ENCODE peak calls at places on chromosomes 16 and 17, in four cellular contexts. S is substantia nigra, J is stomach, R is neuronal stem cell. L is an unnamed sample.

GRCh38 chr17:43701318-43701743 is 39.6 kb upstream of the MEOX1 start:
- DNase-seq in S (no peak), J (no peak), R (no peak), L (no peak)

GRCh38 chr17:81400154-81400938 is 5.1 kb downstream of the BAHCC1 start:
- DNase-seq in S (peak; percentile 59), J (peak; percentile 56), R (peak; percentile 86), L (no peak)

GRCh38 chr17:72719206-72719581 is 373.3 kb downstream of the SLC39A11 start:
- DNase-seq in S (no peak), J (no peak), R (no peak), L (no peak)

GRCh38 chr16:31696968-31697743 is 169.5 kb downstream of the AHSP start:
- DNase-seq in S (no peak), J (no peak), R (no peak), L (no peak)

GRCh38 chr16:63697736-63698135 is 1424.1 kb downstream of the CDH11 start:
- DNase-seq in S (no peak), J (no peak), R (no peak), L (no peak)

GRCh38 chr17:50066995-50067394 is 11.1 kb downstream of the ITGA3 start:
- DNase-seq in S (no peak), J (no peak), R (no peak), L (no peak)

GRCh38 chr16:84726670-84727467 is 27.1 kb downstream of the USP10 start:
- DNase-seq in S (no peak), J (no peak), R (no peak), L (no peak)

GRCh38 chr17:42519546-42520444 is 16.2 kb upstream of the NAGLU start:
- DNase-seq in S (peak; percentile 84), J (peak; percentile 77), R (peak; percentile 72), L (no peak)

GRCh38 chr16:149024-149675 is 3.3 kb upstream of the HBZ start:
- DNase-seq in S (no peak), J (no peak), R (no peak), L (no peak)

GRCh38 chr16:68090109-68090508 is 4.9 kb downstream of the NFATC3 start:
- DNase-seq in S (no peak), J (no peak), R (no peak), L (no peak)

GRCh38 chr16:68420366-68420765 is 27.9 kb downstream of the SMPD3 start:
- DNase-seq in S (no peak), J (no peak), R (no peak), L (no peak)

GRCh38 chr17:5758651-5759050 is 174.3 kb upstream of the NLRP1 start:
- DNase-seq in S (no peak), J (no peak), R (no peak), L (peak; percentile 39)

GRCh38 chr17:79009397-79010303 is at the start of gene CANT1:
- DNase-seq in S (peak; percentile 79), J (peak; percentile 85), R (peak; percentile 87), L (no peak)

GRCh38 chr16:86789621-86790051 is 211.3 kb downstream of the FOXL1 start:
- DNase-seq in S (no peak), J (no peak), R (peak; percentile 41), L (no peak)

GRCh38 chr16:27432600-27432957 is 30.6 kb downstream of the IL21R start:
- DNase-seq in S (no peak), J (no peak), R (no peak), L (peak; percentile 67)

GRCh38 chr17:57667461-57667923 is 77.6 kb downstream of the CCDC182 start:
- DNase-seq in S (no peak), J (peak; percentile 17), R (no peak), L (no peak)

GRCh38 chr16:82067810-82068325 is 32.8 kb downstream of the HSD17B2 start:
- DNase-seq in S (no peak), J (no peak), R (no peak), L (no peak)

GRCh38 chr16:82070656-82071369 is 35.8 kb downstream of the HSD17B2 start:
- DNase-seq in S (no peak), J (no peak), R (no peak), L (peak; percentile 92)

GRCh38 chr16:82074019-82074558 is 39.0 kb downstream of the HSD17B2 start:
- DNase-seq in S (no peak), J (no peak), R (no peak), L (no peak)

GRCh38 chr16:82071421-82071820 is 36.4 kb downstream of the HSD17B2 start:
- DNase-seq in S (no peak), J (no peak), R (no peak), L (no peak)

GRCh38 chr16:82072313-82072712 is 37.3 kb downstream of the HSD17B2 start:
- DNase-seq in S (no peak), J (no peak), R (no peak), L (no peak)
- H3K27ac ChIP-seq in S (no peak overlapping the region), J (no peak overlapping the region), R (no peak overlapping the region), L (peak overlapping the region; percentile 100)

GRCh38 chr17:17856386-17856785 is 19.6 kb upstream of the SREBF1 start:
- DNase-seq in S (no peak), J (no peak), R (no peak), L (no peak)

GRCh38 chr17:17855334-17855725 is 18.5 kb upstream of the SREBF1 start:
- DNase-seq in S (no peak), J (no peak), R (no peak), L (no peak)

GRCh38 chr17:17857496-17857895 is 20.7 kb upstream of the SREBF1 start:
- DNase-seq in S (no peak), J (no peak), R (no peak), L (no peak)

GRCh38 chr17:17853811-17854527 is 17.2 kb upstream of the SREBF1 start:
- DNase-seq in S (no peak), J (no peak), R (no peak), L (no peak)

DNA sequence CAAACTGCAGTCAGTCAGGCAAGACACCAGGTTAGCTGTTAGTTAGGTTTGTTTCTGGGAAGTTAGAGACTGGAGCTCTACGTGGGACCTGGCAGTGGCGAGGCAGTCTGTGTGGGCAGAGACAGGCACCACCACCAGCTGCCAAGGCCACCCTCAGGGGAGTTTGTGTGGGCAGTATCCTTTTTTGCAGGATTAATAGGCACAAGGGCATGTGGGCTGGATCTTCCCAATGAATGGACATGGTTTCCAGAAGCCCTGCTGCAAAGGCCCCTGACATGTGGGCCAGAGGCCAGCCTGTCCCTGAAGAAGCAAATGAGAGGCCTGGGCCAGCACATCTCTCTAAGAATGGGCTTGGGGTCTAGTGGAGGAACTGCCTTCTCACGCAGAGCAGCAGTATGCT is 19.2 kb upstream of the SREBF1 start:
- DNase-seq in S (no peak), J (no peak), R (no peak), L (no peak)
- H3K27ac ChIP-seq in S (no peak overlapping the region), J (peak overlapping the region; percentile 21), R (no peak overlapping the region), L (peak overlapping the region; percentile 79)

DNA sequence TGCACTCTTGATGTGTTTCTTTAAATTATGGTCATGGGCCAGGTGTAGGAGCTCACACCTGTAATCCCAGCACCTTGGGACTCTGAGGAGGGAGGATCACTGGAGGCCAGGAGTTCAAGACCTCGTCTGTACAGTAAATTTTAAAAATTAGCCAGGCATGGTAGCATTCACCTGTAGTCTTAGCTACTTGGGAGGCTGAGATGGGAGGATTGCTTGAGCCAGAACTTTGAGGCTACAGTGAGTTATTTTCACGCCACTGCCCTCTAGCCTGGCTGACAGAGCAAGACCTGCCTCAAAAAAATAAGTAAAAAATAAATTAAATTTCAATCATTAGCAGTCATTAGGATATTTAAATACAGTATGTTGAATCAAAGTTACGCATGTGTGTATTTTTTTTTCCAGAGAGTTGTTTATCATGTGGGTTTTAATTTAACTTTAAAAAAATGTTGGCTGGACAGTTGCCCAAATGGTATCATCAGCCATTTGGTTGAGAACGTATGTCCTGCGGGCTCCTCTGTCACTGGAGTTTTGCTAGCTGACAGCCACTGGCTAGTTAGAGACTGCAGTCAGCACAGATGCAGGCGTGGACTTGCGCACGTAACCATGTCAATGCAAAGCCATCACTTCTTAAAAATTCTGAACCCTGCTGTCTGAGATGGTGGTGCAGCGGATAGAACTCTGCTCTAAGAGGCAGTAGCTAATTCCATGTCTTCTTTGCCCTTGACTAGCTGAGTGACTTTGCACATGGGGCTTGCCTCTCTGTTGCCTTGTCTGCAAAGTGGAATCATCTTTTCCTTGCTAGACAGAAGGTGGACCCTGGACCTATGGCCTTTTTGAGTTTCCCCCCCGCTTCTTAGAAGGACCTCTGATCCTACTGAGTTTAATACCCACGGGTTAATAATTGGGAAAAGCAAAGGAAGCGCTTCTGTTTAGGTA is 40.0 kb downstream of the MAPT start:
- DNase-seq in S (no peak), J (no peak), R (no peak), L (no peak)
- H3K27ac ChIP-seq in S (peak overlapping the region; percentile 30), J (no peak overlapping the region), R (no peak overlapping the region), L (no peak overlapping the region)

DNA sequence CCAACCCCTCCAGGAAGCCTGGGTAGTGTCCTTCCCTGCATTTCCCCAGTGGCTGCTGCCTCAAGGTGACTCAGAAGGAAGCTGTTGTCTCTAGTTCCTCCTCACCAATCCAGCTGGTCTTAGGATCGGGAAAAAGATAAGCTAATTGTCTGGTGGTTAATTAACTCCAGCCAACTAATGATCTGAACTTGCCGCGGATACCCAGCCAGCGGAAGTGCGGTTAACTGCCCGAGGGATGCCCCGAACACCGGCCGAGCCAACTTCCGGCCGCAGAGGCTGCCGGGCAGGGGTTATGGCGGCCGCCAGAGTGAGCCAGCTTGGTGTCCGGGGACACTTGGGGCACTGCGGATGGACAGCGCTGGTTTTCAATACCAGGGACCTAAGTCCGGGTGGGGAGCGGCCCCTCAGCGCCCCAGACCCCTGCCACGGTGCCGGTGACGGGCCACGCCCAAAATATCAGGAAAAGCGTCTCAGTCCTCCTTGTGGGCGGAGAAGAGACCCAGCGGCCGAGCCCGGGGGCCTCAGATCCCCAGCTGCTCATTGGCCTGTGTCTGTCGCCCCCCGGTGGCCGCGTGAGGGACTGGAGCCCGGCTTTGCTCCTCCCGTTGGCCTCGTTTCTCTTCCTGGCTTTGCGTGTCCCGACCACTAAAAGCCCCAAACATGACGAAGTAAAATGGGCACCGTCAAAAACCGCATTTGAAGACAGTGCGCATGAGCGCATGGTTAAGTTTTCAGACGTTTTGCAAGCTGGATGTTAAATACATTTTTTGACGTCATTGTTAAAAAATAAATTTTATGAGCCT is 10.2 kb upstream of the PRSS22 start:
- DNase-seq in S (peak; percentile 92), J (peak; percentile 96), R (peak; percentile 86), L (peak; percentile 46)
- H3K27ac ChIP-seq in S (peak overlapping the region; percentile 89), J (peak overlapping the region; percentile 95), R (peak overlapping the region; percentile 35), L (peak overlapping the region; percentile 91)

L was measured in epithelial cell of prostate.